ENCODE peak calls at places on chromosomes 11 and 22, in five cellular contexts. L is GM10248; G is retina; N is stimulated activated CD4-positive, alpha-beta T cell treated with anti-CD3 and anti-CD28 coated beads, Interleukin-4, amount 100 ng/mL, for 48 hours; S is neuronal stem cell. T is an unnamed sample.

GRCh38 chr11:131867457-131868257 is 497.2 kb downstream of the NTM start:
- DNase-seq in N (no peak), G (peak; percentile 86), S (peak; percentile 59), L (peak; percentile 76), T (peak; percentile 62)

GRCh38 chr11:107956543-107956942 is 28.3 kb downstream of the RAB39A start:
- DNase-seq in S (no peak), L (no peak), G (peak; percentile 56), N (no peak), T (no peak)

GRCh38 chr11:2884424-2884815 is 1.2 kb downstream of the CDKN1C start:
- DNase-seq in G (no peak), L (no peak), S (no peak), N (no peak), T (no peak)

GRCh38 chr22:39710380-39711117 is 140.0 kb downstream of the CACNA1I start:
- DNase-seq in N (no peak), S (no peak), L (no peak), G (no peak), T (no peak)

GRCh38 chr22:16968218-16968595 is 39.8 kb downstream of the GAB4 start:
- DNase-seq in G (no peak), S (no peak), L (no peak), N (no peak), T (no peak)

GRCh38 chr11:79515781-79516180 is 75.0 kb upstream of the TENM4 start:
- DNase-seq in L (no peak), N (no peak), S (no peak), G (no peak), T (no peak)

GRCh38 chr22:17060126-17060525 is 24.7 kb upstream of the IL17RA start:
- DNase-seq in S (no peak), L (no peak), N (no peak), G (no peak), T (no peak)

GRCh38 chr11:9092085-9092484 is 686 bp upstream of the SCUBE2 start:
- DNase-seq in N (no peak), S (no peak), L (no peak), G (no peak), T (no peak)

GRCh38 chr11:114169321-114169749 is 109.8 kb downstream of the ZBTB16 start:
- DNase-seq in S (no peak), L (no peak), G (no peak), N (no peak), T (no peak)

GRCh38 chr11:103433380-103433779 is 324.2 kb downstream of the DYNC2H1 start:
- DNase-seq in N (no peak), S (no peak), L (no peak), G (no peak), T (no peak)

GRCh38 chr22:20437253-20438065 is at the start of gene SCARF2:
- DNase-seq in N (no peak), L (peak; percentile 22), S (peak; percentile 56), G (peak; percentile 53), T (peak; percentile 63)

GRCh38 chr11:9990221-9990973 is 303.6 kb downstream of the SBF2 start:
- DNase-seq in G (no peak), L (no peak), N (no peak), S (no peak), T (no peak)

GRCh38 chr22:23789121-23789520 is 2.4 kb downstream of the SMARCB1 start:
- DNase-seq in L (no peak), G (no peak), N (no peak), S (no peak), T (no peak)

GRCh38 chr11:68610452-68611116 is 73.8 kb upstream of the GAL start:
- DNase-seq in L (no peak), N (no peak), S (no peak), G (no peak), T (no peak)

GRCh38 chr22:42294034-42294985 is 23.9 kb upstream of the TCF20 start:
- DNase-seq in L (no peak), S (peak; percentile 72), G (peak; percentile 72), N (no peak), T (peak; percentile 72)

GRCh38 chr11:121671276-121672168 is 218.8 kb upstream of the SORL1-AS1 start:
- DNase-seq in L (no peak), N (no peak), S (no peak), G (no peak), T (no peak)